ENCODE peak calls at places on chromosome 5, in six cellular contexts. E is GM04504, K is GM13977, U is LoVo, B is A172, G is A549. H is an unnamed sample.

GRCh38 chr5:20102291-20102690 is 114.3 kb upstream of the CDH18 start:
- DNase-seq in K (no peak), G (no peak), E (no peak), B (no peak), U (no peak), H (no peak)

GRCh38 chr5:64635056-64635686 is 55.1 kb upstream of the SHISAL2B start:
- DNase-seq in G (peak), K (peak), B (peak), U (peak), E (no peak), H (peak)

GRCh38 chr5:93092349-93093105 is 488.5 kb downstream of the NR2F1-AS1 start:
- DNase-seq in E (no peak), U (no peak), G (no peak), K (no peak), B (peak), H (peak)

GRCh38 chr5:72015103-72015548 is 92.1 kb upstream of the MAP1B start:
- DNase-seq in E (no peak), K (no peak), G (peak), U (peak), B (peak), H (peak)

GRCh38 chr5:107047048-107047447 is 623.7 kb downstream of the EFNA5 start:
- DNase-seq in E (no peak), K (no peak), G (no peak), U (no peak), B (no peak), H (no peak)

GRCh38 chr5:137186759-137187461 is 312.2 kb downstream of the SPOCK1 start:
- DNase-seq in U (no peak), K (no peak), E (peak), G (no peak), B (peak), H (no peak)

GRCh38 chr5:81782811-81783210 is 31.9 kb upstream of the SSBP2 start:
- DNase-seq in G (no peak), U (no peak), B (no peak), K (no peak), E (no peak), H (no peak)

GRCh38 chr5:148911386-148911785 is 85.0 kb downstream of the ADRB2 start:
- DNase-seq in B (peak), E (no peak), K (no peak), U (no peak), G (no peak), H (no peak)

GRCh38 chr5:53194086-53194485 is 84.5 kb upstream of the MOCS2 start:
- DNase-seq in K (no peak), E (no peak), U (no peak), B (no peak), G (no peak), H (no peak)

GRCh38 chr5:128406863-128407262 is 131.2 kb downstream of the FBN2 start:
- DNase-seq in E (no peak), K (no peak), G (no peak), B (no peak), U (no peak), H (no peak)

GRCh38 chr5:75662080-75662479 is 50.8 kb downstream of the ANKDD1B start:
- DNase-seq in E (no peak), B (no peak), G (no peak), U (no peak), K (no peak), H (no peak)

GRCh38 chr5:73826761-73827450 is 200.9 kb downstream of the ARHGEF28 start:
- DNase-seq in G (peak), K (no peak), B (peak), U (no peak), E (peak), H (peak)

GRCh38 chr5:39898731-39899130 is 474.0 kb upstream of the DAB2 start:
- DNase-seq in B (no peak), G (no peak), U (no peak), E (no peak), K (no peak), H (no peak)

GRCh38 chr5:131230406-131230805 is 33.4 kb upstream of the CDC42SE2 start:
- DNase-seq in G (no peak), U (no peak), K (no peak), E (no peak), B (no peak), H (peak)

GRCh38 chr5:158451203-158451982 is 592.4 kb upstream of the CLINT1 start:
- DNase-seq in U (no peak), G (no peak), E (no peak), B (peak), K (no peak), H (no peak)

GRCh38 chr5:9483251-9483650 is 62.6 kb downstream of the SEMA5A start:
- DNase-seq in K (no peak), E (no peak), B (peak), U (no peak), G (no peak), H (no peak)

GRCh38 chr5:177405312-177405711 is 4.1 kb downstream of the F12 start:
- DNase-seq in U (no peak), G (no peak), B (no peak), E (no peak), K (no peak), H (no peak)

GRCh38 chr5:65072836-65073620 is 304.3 kb downstream of the CWC27 start:
- DNase-seq in B (no peak), G (no peak), E (no peak), K (no peak), U (no peak), H (no peak)

GRCh38 chr5:61575103-61575502 is 243.0 kb downstream of the ZSWIM6 start:
- DNase-seq in K (no peak), E (peak), B (peak), U (no peak), G (no peak), H (peak)

GRCh38 chr5:172932313-172933017 is 26.8 kb upstream of the RPL26L1 start:
- DNase-seq in B (peak), U (peak), G (peak), E (no peak), K (peak), H (peak)

GRCh38 chr5:2156358-2157059 is 273.8 kb upstream of the IRX4 start:
- DNase-seq in B (no peak), G (no peak), E (no peak), K (no peak), U (no peak), H (no peak)

GRCh38 chr5:139088024-139088423 is 110.1 kb downstream of the SIL1 start:
- DNase-seq in G (no peak), E (no peak), U (no peak), K (no peak), B (no peak), H (no peak)

GRCh38 chr5:142978726-142979125 is 208.5 kb downstream of the ARHGAP26 start:
- DNase-seq in U (no peak), K (no peak), E (no peak), B (peak), G (no peak), H (no peak)

GRCh38 chr5:62093981-62094380 is 212.0 kb upstream of the KIF2A start:
- DNase-seq in B (peak), U (peak), K (no peak), E (peak), G (peak), H (peak)

GRCh38 chr5:51380603-51381207 is 2.5 kb upstream of the ISL1 start:
- DNase-seq in E (no peak), G (peak), K (peak), B (no peak), U (peak), H (peak)

GRCh38 chr5:134769206-134769605 is 10.6 kb downstream of the DDX46 start:
- DNase-seq in B (no peak), E (no peak), U (no peak), G (no peak), K (no peak), H (no peak)

GRCh38 chr5:93953442-93953841 is 212.0 kb upstream of the POU5F2 start:
- DNase-seq in B (no peak), G (no peak), E (no peak), U (no peak), K (no peak), H (no peak)

GRCh38 chr5:130135506-130135905 is 231.2 kb downstream of the CHSY3 start:
- DNase-seq in G (no peak), E (peak), B (peak), K (no peak), U (no peak), H (no peak)

GRCh38 chr5:157926953-157927352 is 68.0 kb upstream of the CLINT1 start:
- DNase-seq in B (no peak), E (no peak), K (no peak), U (no peak), G (no peak), H (no peak)

GRCh38 chr5:96963267-96963666 is 27.4 kb downstream of the LNPEP start:
- DNase-seq in E (peak), B (peak), U (no peak), K (no peak), G (no peak), H (no peak)

GRCh38 chr5:67989457-67989856 is 226.1 kb upstream of the PIK3R1 start:
- DNase-seq in E (no peak), K (no peak), U (no peak), B (no peak), G (no peak), H (no peak)

GRCh38 chr5:39102684-39103155 is 28.5 kb upstream of the RICTOR start:
- DNase-seq in E (no peak), K (no peak), G (no peak), U (no peak), B (no peak), H (no peak)

GRCh38 chr5:56088967-56089829 is 94.4 kb upstream of the IL6ST start:
- DNase-seq in B (peak), E (no peak), G (peak), U (peak), K (peak), H (peak)

GRCh38 chr5:53039855-53040254 is 50.7 kb downstream of the ITGA2 start:
- DNase-seq in E (no peak), U (no peak), G (no peak), B (no peak), K (no peak), H (no peak)

GRCh38 chr5:6142353-6142752 is 236.0 kb downstream of the MED10 start:
- DNase-seq in K (no peak), E (no peak), G (no peak), B (no peak), U (no peak), H (no peak)

GRCh38 chr5:18305288-18305899 is 671.1 kb downstream of the TAF11L14 start:
- DNase-seq in U (peak), G (peak), B (peak), K (peak), E (no peak), H (peak)

GRCh38 chr5:107874810-107875209 is 204.1 kb upstream of the EFNA5 start:
- DNase-seq in U (no peak), B (peak), K (no peak), G (no peak), E (no peak), H (no peak)

GRCh38 chr5:77945874-77946273 is 169.7 kb upstream of the TBCA start:
- DNase-seq in G (no peak), E (no peak), K (no peak), U (no peak), B (no peak), H (no peak)